ENCODE peak calls at places on chromosome 4, in nine cellular contexts. One of them, this sample, is unnamed.

GRCh38 chr4:125541836-125542235 is 227.1 kb downstream of the FAT4 start:
- DNase-seq in adrenal gland: no peak
- DNase-seq in AG10803: no peak
- DNase-seq in hepatocyte: no peak
- DNase-seq in NB4: no peak
- DNase-seq in HL-60: no peak
- DNase-seq in brain microvascular endothelial cell: no peak
- DNase-seq in GM06990: no peak
- DNase-seq in HFF-Myc: no peak
- DNase-seq in this sample: no peak

GRCh38 chr4:81429607-81430006 is 42.1 kb downstream of the RASGEF1B start:
- DNase-seq in brain microvascular endothelial cell: no peak
- DNase-seq in HFF-Myc: no peak
- DNase-seq in adrenal gland: no peak
- DNase-seq in HL-60: no peak
- DNase-seq in hepatocyte: no peak
- DNase-seq in GM06990: no peak
- DNase-seq in NB4: no peak
- DNase-seq in AG10803: no peak
- DNase-seq in this sample: no peak

GRCh38 chr4:54588404-54588803 is 69.4 kb upstream of the KIT start:
- DNase-seq in hepatocyte: peak
- DNase-seq in adrenal gland: no peak
- DNase-seq in NB4: no peak
- DNase-seq in GM06990: no peak
- DNase-seq in HFF-Myc: no peak
- DNase-seq in brain microvascular endothelial cell: peak
- DNase-seq in AG10803: no peak
- DNase-seq in HL-60: no peak
- DNase-seq in this sample: no peak

GRCh38 chr4:144666539-144667175 is 20.7 kb downstream of the HHIP start:
- DNase-seq in GM06990: no peak
- DNase-seq in HL-60: no peak
- DNase-seq in AG10803: peak
- DNase-seq in NB4: no peak
- DNase-seq in HFF-Myc: peak
- DNase-seq in adrenal gland: no peak
- DNase-seq in brain microvascular endothelial cell: peak
- DNase-seq in hepatocyte: no peak
- DNase-seq in this sample: no peak

GRCh38 chr4:138501614-138502013 is 259.5 kb upstream of the SLC7A11 start:
- DNase-seq in GM06990: no peak
- DNase-seq in HL-60: no peak
- DNase-seq in brain microvascular endothelial cell: no peak
- DNase-seq in NB4: no peak
- DNase-seq in hepatocyte: no peak
- DNase-seq in AG10803: no peak
- DNase-seq in adrenal gland: no peak
- DNase-seq in HFF-Myc: no peak
- DNase-seq in this sample: no peak

GRCh38 chr4:75514949-75515612 is 808 bp downstream of the THAP6 start:
- DNase-seq in HFF-Myc: no peak
- DNase-seq in GM06990: peak
- DNase-seq in HL-60: no peak
- DNase-seq in adrenal gland: no peak
- DNase-seq in NB4: peak
- DNase-seq in hepatocyte: no peak
- DNase-seq in brain microvascular endothelial cell: no peak
- DNase-seq in AG10803: no peak
- DNase-seq in this sample: peak

GRCh38 chr4:150411527-150411926 is 170.4 kb upstream of the MAB21L2 start:
- DNase-seq in adrenal gland: no peak
- DNase-seq in AG10803: no peak
- DNase-seq in GM06990: no peak
- DNase-seq in hepatocyte: no peak
- DNase-seq in NB4: no peak
- DNase-seq in HFF-Myc: no peak
- DNase-seq in HL-60: no peak
- DNase-seq in brain microvascular endothelial cell: peak
- DNase-seq in this sample: no peak

GRCh38 chr4:10115657-10116624 is 658 bp downstream of the WDR1 start:
- DNase-seq in HFF-Myc: no peak
- DNase-seq in brain microvascular endothelial cell: no peak
- DNase-seq in GM06990: peak
- DNase-seq in hepatocyte: peak
- DNase-seq in HL-60: no peak
- DNase-seq in adrenal gland: peak
- DNase-seq in NB4: peak
- DNase-seq in AG10803: no peak
- DNase-seq in this sample: peak

GRCh38 chr4:26032572-26033320 is 118.7 kb downstream of the SMIM20 start:
- DNase-seq in brain microvascular endothelial cell: peak
- DNase-seq in adrenal gland: no peak
- DNase-seq in NB4: no peak
- DNase-seq in hepatocyte: no peak
- DNase-seq in HFF-Myc: no peak
- DNase-seq in AG10803: peak
- DNase-seq in GM06990: no peak
- DNase-seq in HL-60: no peak
- DNase-seq in this sample: no peak

GRCh38 chr4:169128902-169129301 is 118.8 kb upstream of the CBR4 start:
- DNase-seq in HFF-Myc: no peak
- DNase-seq in GM06990: no peak
- DNase-seq in NB4: no peak
- DNase-seq in brain microvascular endothelial cell: no peak
- DNase-seq in hepatocyte: no peak
- DNase-seq in HL-60: no peak
- DNase-seq in adrenal gland: no peak
- DNase-seq in AG10803: peak
- DNase-seq in this sample: no peak

GRCh38 chr4:156598138-156598681 is 373.4 kb downstream of the PDGFC start:
- DNase-seq in adrenal gland: no peak
- DNase-seq in NB4: no peak
- DNase-seq in HFF-Myc: no peak
- DNase-seq in brain microvascular endothelial cell: peak
- DNase-seq in GM06990: no peak
- DNase-seq in AG10803: no peak
- DNase-seq in HL-60: no peak
- DNase-seq in hepatocyte: peak
- DNase-seq in this sample: no peak

GRCh38 chr4:38560763-38561558 is 103.0 kb upstream of the KLF3 start:
- DNase-seq in NB4: peak
- DNase-seq in GM06990: peak
- DNase-seq in HL-60: no peak
- DNase-seq in adrenal gland: no peak
- DNase-seq in hepatocyte: no peak
- DNase-seq in AG10803: no peak
- DNase-seq in brain microvascular endothelial cell: no peak
- DNase-seq in HFF-Myc: no peak
- DNase-seq in this sample: peak

GRCh38 chr4:88335092-88335665 is 43.5 kb upstream of the HERC6 start:
- DNase-seq in GM06990: no peak
- DNase-seq in HL-60: no peak
- DNase-seq in hepatocyte: peak
- DNase-seq in brain microvascular endothelial cell: peak
- DNase-seq in AG10803: peak
- DNase-seq in NB4: no peak
- DNase-seq in adrenal gland: no peak
- DNase-seq in HFF-Myc: peak
- DNase-seq in this sample: no peak

GRCh38 chr4:26462874-26463273 is 27.4 kb downstream of the CCKAR start:
- DNase-seq in HL-60: no peak
- DNase-seq in NB4: no peak
- DNase-seq in HFF-Myc: no peak
- DNase-seq in brain microvascular endothelial cell: no peak
- DNase-seq in hepatocyte: no peak
- DNase-seq in GM06990: no peak
- DNase-seq in AG10803: no peak
- DNase-seq in adrenal gland: no peak
- DNase-seq in this sample: no peak

GRCh38 chr4:165328708-165329107 is 1.2 kb downstream of the MSMO1 start:
- DNase-seq in GM06990: no peak
- DNase-seq in AG10803: no peak
- DNase-seq in NB4: no peak
- DNase-seq in adrenal gland: no peak
- DNase-seq in HL-60: no peak
- DNase-seq in brain microvascular endothelial cell: no peak
- DNase-seq in HFF-Myc: no peak
- DNase-seq in hepatocyte: peak
- DNase-seq in this sample: no peak

GRCh38 chr4:180513076-180513475 is 1730.1 kb upstream of the TENM3 start:
- DNase-seq in brain microvascular endothelial cell: no peak
- DNase-seq in hepatocyte: no peak
- DNase-seq in AG10803: no peak
- DNase-seq in NB4: no peak
- DNase-seq in GM06990: no peak
- DNase-seq in HFF-Myc: no peak
- DNase-seq in adrenal gland: no peak
- DNase-seq in HL-60: no peak
- DNase-seq in this sample: no peak

GRCh38 chr4:3369781-3370660 is 71.7 kb upstream of the HGFAC start:
- DNase-seq in hepatocyte: peak
- DNase-seq in NB4: peak
- DNase-seq in HL-60: peak
- DNase-seq in GM06990: no peak
- DNase-seq in HFF-Myc: peak
- DNase-seq in AG10803: peak
- DNase-seq in adrenal gland: peak
- DNase-seq in brain microvascular endothelial cell: peak
- DNase-seq in this sample: peak
- H3K4me3 ChIP-seq in hepatocyte: no peak
- H3K4me3 ChIP-seq in NB4: peak
- H3K4me3 ChIP-seq in HL-60: no peak
- H3K4me3 ChIP-seq in GM06990: no peak
- H3K4me3 ChIP-seq in HFF-Myc: peak
- H3K4me3 ChIP-seq in AG10803: peak
- H3K4me3 ChIP-seq in adrenal gland: no peak
- H3K4me3 ChIP-seq in brain microvascular endothelial cell: peak
- H3K4me3 ChIP-seq in this sample: no peak

GRCh38 chr4:8838911-8839431 is 32.7 kb downstream of the HMX1 start:
- DNase-seq in brain microvascular endothelial cell: no peak
- DNase-seq in adrenal gland: peak
- DNase-seq in NB4: no peak
- DNase-seq in hepatocyte: no peak
- DNase-seq in HL-60: no peak
- DNase-seq in GM06990: no peak
- DNase-seq in HFF-Myc: no peak
- DNase-seq in AG10803: no peak
- DNase-seq in this sample: no peak

GRCh38 chr4:8841678-8842268 is 29.9 kb downstream of the HMX1 start:
- DNase-seq in adrenal gland: no peak
- DNase-seq in HL-60: no peak
- DNase-seq in HFF-Myc: no peak
- DNase-seq in NB4: no peak
- DNase-seq in hepatocyte: no peak
- DNase-seq in GM06990: no peak
- DNase-seq in AG10803: no peak
- DNase-seq in brain microvascular endothelial cell: no peak
- DNase-seq in this sample: no peak

GRCh38 chr4:8840816-8841455 is 30.7 kb downstream of the HMX1 start:
- DNase-seq in adrenal gland: peak
- DNase-seq in HL-60: no peak
- DNase-seq in AG10803: no peak
- DNase-seq in hepatocyte: no peak
- DNase-seq in GM06990: no peak
- DNase-seq in brain microvascular endothelial cell: no peak
- DNase-seq in HFF-Myc: no peak
- DNase-seq in NB4: no peak
- DNase-seq in this sample: no peak

GRCh38 chr4:8838296-8838695 is 33.3 kb downstream of the HMX1 start:
- DNase-seq in HL-60: no peak
- DNase-seq in AG10803: no peak
- DNase-seq in NB4: no peak
- DNase-seq in GM06990: no peak
- DNase-seq in adrenal gland: no peak
- DNase-seq in brain microvascular endothelial cell: no peak
- DNase-seq in hepatocyte: no peak
- DNase-seq in HFF-Myc: no peak
- DNase-seq in this sample: no peak

DNA sequence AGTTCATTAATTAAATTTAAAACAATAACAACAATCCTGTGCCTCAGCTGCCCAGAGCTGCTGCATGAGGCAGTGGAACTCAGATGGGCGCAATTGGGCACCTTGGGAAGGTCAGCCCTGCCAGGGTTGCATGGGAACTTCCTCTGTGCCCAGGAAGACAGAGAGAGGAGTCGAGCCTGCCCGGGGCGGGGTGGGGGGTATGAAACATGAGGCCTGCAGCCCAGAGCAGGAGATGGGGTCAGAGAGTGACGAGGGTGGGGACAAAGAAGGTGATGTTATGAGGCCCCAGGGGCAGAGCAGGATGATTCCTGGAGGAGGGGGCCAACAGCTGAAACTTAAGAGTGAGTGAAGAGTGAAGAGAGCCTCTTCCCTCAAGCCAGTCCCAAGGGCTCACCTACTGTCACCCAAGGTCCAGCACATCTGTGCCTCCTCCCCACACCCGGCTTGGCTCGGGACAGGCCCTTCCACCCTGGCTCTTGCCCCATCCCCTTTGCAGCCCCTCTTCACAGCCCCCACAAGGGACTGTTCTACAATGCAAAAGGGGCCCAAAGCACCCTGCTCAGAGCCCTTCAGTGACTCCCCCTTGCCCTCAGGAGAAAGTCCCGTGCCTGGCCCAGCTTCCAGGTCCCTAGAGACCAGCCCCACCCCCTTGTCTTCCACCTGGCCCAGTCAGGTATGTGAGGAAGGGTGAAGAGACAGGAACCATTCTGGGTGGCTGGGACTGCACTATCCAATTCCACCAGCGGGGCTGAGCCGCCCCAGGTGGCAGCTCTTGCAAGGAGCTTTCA is 31.4 kb downstream of the HMX1 start:
- DNase-seq in adrenal gland: peak
- DNase-seq in brain microvascular endothelial cell: no peak
- DNase-seq in AG10803: no peak
- DNase-seq in HFF-Myc: no peak
- DNase-seq in GM06990: no peak
- DNase-seq in NB4: no peak
- DNase-seq in hepatocyte: no peak
- DNase-seq in HL-60: no peak
- DNase-seq in this sample: no peak
- TF ChIP-seq CTCF in adrenal gland: no peak
- TF ChIP-seq CTCF in brain microvascular endothelial cell: no peak
- TF ChIP-seq CTCF in AG10803: no peak
- TF ChIP-seq CTCF in HFF-Myc: no peak
- TF ChIP-seq CTCF in GM06990: no peak
- TF ChIP-seq CTCF in NB4: no peak
- TF ChIP-seq CTCF in hepatocyte: no peak
- TF ChIP-seq CTCF in HL-60: no peak
- TF ChIP-seq CTCF in this sample: no peak

GRCh38 chr4:80336582-80336981 is 1.1 kb downstream of the CFAP299 start:
- DNase-seq in adrenal gland: no peak
- DNase-seq in AG10803: peak
- DNase-seq in HL-60: no peak
- DNase-seq in NB4: peak
- DNase-seq in hepatocyte: peak
- DNase-seq in HFF-Myc: peak
- DNase-seq in brain microvascular endothelial cell: peak
- DNase-seq in GM06990: no peak
- DNase-seq in this sample: peak
- H3K4me3 ChIP-seq in adrenal gland: no peak
- H3K4me3 ChIP-seq in AG10803: no peak
- H3K4me3 ChIP-seq in HL-60: no peak
- H3K4me3 ChIP-seq in NB4: no peak
- H3K4me3 ChIP-seq in hepatocyte: no peak
- H3K4me3 ChIP-seq in HFF-Myc: peak
- H3K4me3 ChIP-seq in brain microvascular endothelial cell: peak
- H3K4me3 ChIP-seq in GM06990: no peak
- H3K4me3 ChIP-seq in this sample: no peak

GRCh38 chr4:139768913-139769312 is 103.3 kb downstream of the MGST2 start:
- DNase-seq in hepatocyte: peak
- DNase-seq in AG10803: no peak
- DNase-seq in NB4: peak
- DNase-seq in HL-60: no peak
- DNase-seq in brain microvascular endothelial cell: no peak
- DNase-seq in adrenal gland: no peak
- DNase-seq in GM06990: no peak
- DNase-seq in HFF-Myc: no peak
- DNase-seq in this sample: peak
- TF ChIP-seq CTCF in hepatocyte: peak
- TF ChIP-seq CTCF in AG10803: no peak
- TF ChIP-seq CTCF in NB4: no peak
- TF ChIP-seq CTCF in HL-60: no peak
- TF ChIP-seq CTCF in brain microvascular endothelial cell: peak
- TF ChIP-seq CTCF in adrenal gland: peak
- TF ChIP-seq CTCF in GM06990: peak
- TF ChIP-seq CTCF in HFF-Myc: no peak
- TF ChIP-seq CTCF in this sample: peak

This sample was measured in GM12865.